ENCODE peak calls at places on chromosome 7, in five cellular contexts. R, D, U, I and L are unnamed samples.

GRCh38 chr7:130297628-130298027 is 4.7 kb downstream of the CPA4 start:
- DNase-seq in R (no peak), D (no peak), U (no peak), I (no peak), L (no peak)

GRCh38 chr7:148711191-148712102 is 12.7 kb downstream of the CUL1 start:
- DNase-seq in R (no peak), D (no peak), U (no peak), I (no peak), L (no peak)

GRCh38 chr7:11228515-11228914 is 254.8 kb downstream of the PHF14 start:
- DNase-seq in R (no peak), D (peak; percentile 71), U (peak; percentile 79), I (no peak), L (peak; percentile 89)

GRCh38 chr7:151465169-151465568 is 25.2 kb upstream of the CRYGN start:
- DNase-seq in R (no peak), D (no peak), U (no peak), I (no peak), L (no peak)

GRCh38 chr7:14125998-14126397 is 136.5 kb upstream of the ETV1 start:
- DNase-seq in R (no peak), D (no peak), U (no peak), I (no peak), L (no peak)

GRCh38 chr7:46559194-46559576 is 638.1 kb upstream of the IGFBP3 start:
- DNase-seq in R (no peak), D (no peak), U (no peak), I (no peak), L (no peak)

GRCh38 chr7:78634073-78634472 is 819.4 kb downstream of the MAGI2 start:
- DNase-seq in R (no peak), D (no peak), U (no peak), I (no peak), L (no peak)

GRCh38 chr7:32043688-32044087 is 26.5 kb downstream of the PDE1C start:
- DNase-seq in R (no peak), D (no peak), U (no peak), I (no peak), L (no peak)

GRCh38 chr7:137923380-137923779 is 76.6 kb upstream of the DGKI start:
- DNase-seq in R (no peak), D (no peak), U (no peak), I (no peak), L (no peak)

GRCh38 chr7:100247152-100247757 is 27.5 kb downstream of the PVRIG start:
- DNase-seq in R (peak; percentile 70), D (no peak), U (peak; percentile 28), I (no peak), L (no peak)

GRCh38 chr7:326845-327304 is 36.9 kb downstream of the FOXL3 start:
- DNase-seq in R (no peak), D (no peak), U (peak; percentile 78), I (no peak), L (peak; percentile 75)

GRCh38 chr7:131501422-131501821 is 55.0 kb downstream of the PODXL start:
- DNase-seq in R (no peak), D (no peak), U (no peak), I (no peak), L (no peak)

GRCh38 chr7:97022451-97023306 is 2.0 kb downstream of the DLX5 start:
- DNase-seq in R (no peak), D (no peak), U (no peak), I (no peak), L (no peak)

GRCh38 chr7:97025983-97026704 is 1.5 kb upstream of the DLX5 start:
- DNase-seq in R (no peak), D (no peak), U (peak; percentile 48), I (no peak), L (no peak)

GRCh38 chr7:97026705-97027426 is 2.2 kb upstream of the DLX5 start:
- DNase-seq in R (no peak), D (no peak), U (no peak), I (no peak), L (no peak)

GRCh38 chr7:97025130-97025499 is 484 bp upstream of the DLX5 start:
- DNase-seq in R (no peak), D (no peak), U (no peak), I (no peak), L (no peak)

GRCh38 chr7:97024209-97025129 is at the start of gene DLX5:
- DNase-seq in R (no peak), D (peak; percentile 65), U (no peak), I (no peak), L (no peak)
- H3K4me3 ChIP-seq in R (no peak within 1 kb of the TSS), D (peak within 1 kb of the TSS; percentile 51), U (peak within 1 kb of the TSS; percentile 24), I (no peak within 1 kb of the TSS), L (no peak within 1 kb of the TSS)

DNA sequence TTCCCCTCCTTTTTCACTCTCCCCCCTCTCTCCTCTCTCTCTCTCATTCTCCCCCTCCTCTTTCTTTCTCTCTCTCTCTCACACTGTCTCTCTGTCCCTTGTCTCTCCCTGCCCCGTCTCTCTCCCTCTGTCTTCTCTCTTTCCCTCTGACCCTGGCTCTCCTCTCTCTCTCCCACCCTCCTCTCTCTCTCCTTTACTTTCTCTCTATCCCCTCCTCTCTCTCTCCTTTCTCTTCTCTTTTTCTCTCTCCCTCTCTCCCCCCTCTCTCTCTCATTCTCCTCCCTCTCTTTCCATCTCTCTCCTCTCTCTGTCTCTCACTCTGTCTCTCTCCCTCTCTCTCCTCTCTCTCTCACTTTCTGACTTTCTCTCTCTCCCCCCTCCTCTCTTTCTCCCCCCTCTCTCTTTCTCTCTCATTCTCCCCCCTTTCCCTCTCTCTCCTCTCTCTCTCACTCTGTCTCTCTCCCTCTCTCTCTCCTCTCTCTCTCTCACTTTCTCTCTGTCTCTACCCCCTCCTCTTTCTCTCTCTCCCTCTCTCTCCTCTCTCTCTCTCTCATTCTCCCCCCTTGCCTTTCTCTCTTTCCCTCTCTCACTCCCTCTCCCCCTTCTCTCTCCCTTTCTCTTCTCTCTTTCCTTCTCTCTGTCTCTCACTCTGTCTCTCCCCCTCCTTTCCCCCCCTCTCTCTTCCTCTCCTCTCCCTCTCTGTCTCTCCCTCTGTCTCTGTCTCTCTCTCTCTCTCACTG is 18.9 kb upstream of the VPS37D start:
- DNase-seq in R (no peak), D (no peak), U (no peak), I (no peak), L (no peak)
- H3K27me3 ChIP-seq in R (no peaks in the 10 kb centered on the region), D (peaks cover 17% of the 10 kb centered on the region), U (peaks cover 48% of the 10 kb centered on the region), I (peaks cover 19% of the 10 kb centered on the region), L (no peaks in the 10 kb centered on the region)

GRCh38 chr7:70670288-70670687 is 461.7 kb upstream of the GALNT17 start:
- DNase-seq in R (no peak), D (no peak), U (no peak), I (no peak), L (no peak)
- H3K4me3 ChIP-seq in R (no peak overlapping the region), D (no peak overlapping the region), U (no peak overlapping the region), I (no peak overlapping the region), L (no peak overlapping the region)

DNA sequence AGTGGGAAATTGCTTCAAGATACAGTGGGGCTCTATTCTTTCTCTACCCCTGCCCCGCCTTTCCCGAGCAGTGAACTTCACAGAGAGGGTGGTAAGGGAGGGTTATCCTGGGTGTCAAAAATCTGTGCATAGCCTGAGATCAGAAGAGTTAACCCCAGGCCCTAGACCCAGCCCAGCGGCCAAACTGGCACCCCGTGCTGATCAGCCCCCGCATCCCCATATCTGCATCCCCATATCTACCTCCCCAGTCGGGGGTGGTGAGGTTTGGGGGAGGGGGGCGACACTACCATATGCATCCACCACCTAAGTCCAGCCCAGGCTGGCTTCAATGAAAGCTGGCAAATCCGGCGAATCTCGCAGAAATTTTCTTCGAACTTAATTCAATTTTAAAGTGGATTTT is 7.0 kb upstream of the DLX6 start:
- DNase-seq in R (no peak), D (no peak), U (no peak), I (no peak), L (no peak)
- H3K27me3 ChIP-seq in R (peaks cover 44% of the 10 kb centered on the region), D (peaks cover 93% of the 10 kb centered on the region), U (peaks cover 94% of the 10 kb centered on the region), I (peaks cover 58% of the 10 kb centered on the region), L (peaks cover 75% of the 10 kb centered on the region)

DNA sequence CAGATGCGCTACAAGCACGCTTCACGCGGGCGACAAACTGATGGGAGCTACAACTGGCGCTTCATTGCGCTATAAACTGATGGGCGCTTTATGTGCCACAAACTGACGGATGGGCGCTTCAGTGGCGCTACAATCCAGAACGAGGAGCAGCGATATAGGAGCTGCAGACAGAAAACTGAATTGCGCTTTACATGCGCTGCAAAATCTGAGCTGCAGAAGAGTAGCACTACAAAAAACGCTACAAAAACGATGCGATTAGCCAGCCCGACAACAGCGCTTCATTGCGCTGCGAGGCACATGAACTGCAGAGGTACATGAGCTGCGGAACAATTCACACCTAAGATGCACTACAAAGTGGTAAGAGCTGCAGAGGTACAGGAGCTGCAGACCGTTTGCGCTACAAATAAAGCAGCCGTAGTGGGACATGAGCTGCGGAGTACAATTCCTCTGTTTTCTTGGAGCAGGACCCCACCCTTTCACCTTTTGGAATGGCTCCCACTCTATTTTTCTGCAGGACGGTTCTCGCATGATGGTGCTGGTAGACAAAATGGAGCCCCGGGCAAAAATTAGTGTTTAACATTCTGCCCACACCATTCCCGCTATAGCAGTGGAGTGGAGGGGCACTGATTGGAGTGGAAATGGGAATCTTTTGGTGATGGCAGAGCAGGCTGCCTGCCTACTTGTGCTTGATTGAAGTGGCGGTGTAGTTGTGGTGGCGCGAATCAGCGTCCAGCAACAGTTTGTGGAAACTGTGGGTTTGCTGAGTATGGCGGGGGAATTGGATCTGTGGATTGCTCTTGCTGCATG is 1.2 kb upstream of the SGCE start:
- DNase-seq in R (peak; percentile 16), D (no peak), U (no peak), I (peak; percentile 2), L (no peak)
- H3K4me3 ChIP-seq in R (peak overlapping the region; percentile 56), D (peak overlapping the region; percentile 72), U (peak overlapping the region; percentile 58), I (peak overlapping the region; percentile 58), L (peak overlapping the region; percentile 59)

GRCh38 chr7:20784311-20785210 is 2.1 kb downstream of the SP8 start:
- DNase-seq in R (no peak), D (no peak), U (no peak), I (no peak), L (peak; percentile 23)

GRCh38 chr7:20785211-20786048 is 1.3 kb downstream of the SP8 start:
- DNase-seq in R (no peak), D (no peak), U (peak; percentile 36), I (no peak), L (no peak)

GRCh38 chr7:20783716-20784310 is 2.9 kb downstream of the SP8 start:
- DNase-seq in R (no peak), D (peak; percentile 60), U (no peak), I (no peak), L (no peak)

GRCh38 chr7:20786049-20786412 is 655 bp downstream of the SP8 start:
- DNase-seq in R (no peak), D (no peak), U (no peak), I (no peak), L (no peak)

GRCh38 chr7:20783131-20783715 is 3.5 kb downstream of the SP8 start:
- DNase-seq in R (no peak), D (no peak), U (no peak), I (no peak), L (no peak)
- H3K27me3 ChIP-seq in R (no peaks in the 10 kb centered on the region), D (peaks cover 97% of the 10 kb centered on the region), U (peaks cover 98% of the 10 kb centered on the region), I (peaks cover 32% of the 10 kb centered on the region), L (peaks cover 11% of the 10 kb centered on the region)

GRCh38 chr7:121085922-121086321 is 97.4 kb downstream of the CPED1 start:
- DNase-seq in R (no peak), D (no peak), U (no peak), I (no peak), L (no peak)
- H3K4me3 ChIP-seq in R (no peak overlapping the region), D (no peak overlapping the region), U (no peak overlapping the region), I (no peak overlapping the region), L (no peak overlapping the region)

GRCh38 chr7:101562531-101563197 is 66.4 kb downstream of the MYL10 start:
- DNase-seq in R (no peak), D (peak; percentile 21), U (no peak), I (no peak), L (no peak)
- H3K27me3 ChIP-seq in R (no peaks in the 10 kb centered on the region), D (peaks cover 11% of the 10 kb centered on the region), U (no peaks in the 10 kb centered on the region), I (no peaks in the 10 kb centered on the region), L (no peaks in the 10 kb centered on the region)